ENCODE peak calls at places on chromosome 4, in seven cellular contexts. D is T-cell, A is GM12892, C is globus pallidus, J is HepG2, X is NCI-H1436, M is cardiac fibroblast. Q is an unnamed sample.

GRCh38 chr4:26062221-26062620 is 148.2 kb downstream of the SMIM20 start:
- DNase-seq in D (no peak), A (no peak), C (no peak), J (no peak), X (no peak), M (no peak), Q (no peak)

GRCh38 chr4:7336732-7337131 is 98.0 kb downstream of the PSAPL1 start:
- DNase-seq in D (no peak), A (no peak), C (no peak), J (no peak), X (no peak), M (no peak), Q (no peak)

GRCh38 chr4:122836941-122837340 is 10.3 kb downstream of the FGF2 start:
- DNase-seq in D (no peak), A (no peak), C (no peak), J (no peak), X (no peak), M (peak; percentile 86), Q (no peak)

GRCh38 chr4:83074086-83074704 is 39.2 kb downstream of the COPS4 start:
- DNase-seq in D (peak; percentile 44), A (peak; percentile 26), C (peak; percentile 61), J (peak; percentile 75), X (peak; percentile 54), M (peak; percentile 92), Q (peak; percentile 42)

GRCh38 chr4:95155759-95156451 is 392.9 kb downstream of the UNC5C start:
- DNase-seq in D (no peak), A (no peak), C (peak; percentile 70), J (peak; percentile 13), X (peak; percentile 1), M (peak; percentile 70), Q (no peak)

GRCh38 chr4:72302981-72303704 is 265.9 kb downstream of the ADAMTS3 start:
- DNase-seq in D (peak; percentile 8), A (no peak), C (peak; percentile 39), J (peak; percentile 34), X (peak; percentile 13), M (peak; percentile 65), Q (no peak)

GRCh38 chr4:71614626-71615025 is 169.3 kb downstream of the GC start:
- DNase-seq in D (no peak), A (no peak), C (no peak), J (no peak), X (no peak), M (no peak), Q (peak; percentile 69)

GRCh38 chr4:101322743-101323142 is 24.6 kb downstream of the PPP3CA start:
- DNase-seq in D (no peak), A (no peak), C (no peak), J (no peak), X (no peak), M (no peak), Q (no peak)

GRCh38 chr4:109462297-109462696 is 28.7 kb downstream of the SEC24B start:
- DNase-seq in D (no peak), A (no peak), C (peak; percentile 6), J (no peak), X (no peak), M (peak; percentile 14), Q (no peak)

GRCh38 chr4:10495651-10496050 is 38.4 kb upstream of the ZNF518B start:
- DNase-seq in D (no peak), A (no peak), C (no peak), J (no peak), X (no peak), M (no peak), Q (no peak)

GRCh38 chr4:157076578-157076947 is 613 bp downstream of the GLRB start:
- DNase-seq in D (no peak), A (no peak), C (no peak), J (no peak), X (no peak), M (no peak), Q (no peak)

GRCh38 chr4:7647932-7648812 is 213.4 kb upstream of the PSAPL1 start:
- DNase-seq in D (peak; percentile 8), A (no peak), C (no peak), J (peak; percentile 76), X (no peak), M (peak; percentile 5), Q (no peak)

Q was measured in Peyer's patch.